ENCODE peak calls at places on chromosomes 16 and 17, in ten cellular contexts. R, Q, O, S, C, N, D, T, Z and A are unnamed samples.

GRCh38 chr17:50712641-50713296 is 5.1 kb upstream of the ANKRD40 start:
- DNase-seq in R (no peak), Q (no peak), O (no peak), S (no peak), C (no peak), N (no peak), D (no peak), T (no peak), Z (no peak), A (no peak)

GRCh38 chr17:44830359-44831269 is 527 bp upstream of the GJC1 start:
- DNase-seq in R (peak), Q (peak), O (no peak), S (no peak), C (no peak), N (no peak), D (peak), T (no peak), Z (peak), A (peak)

GRCh38 chr16:3838600-3839401 is 41.7 kb downstream of the CREBBP start:
- DNase-seq in R (no peak), Q (peak), O (no peak), S (no peak), C (no peak), N (no peak), D (peak), T (no peak), Z (no peak), A (no peak)

GRCh38 chr17:65058151-65058550 is 1.6 kb upstream of the GNA13 start:
- DNase-seq in R (no peak), Q (no peak), O (no peak), S (no peak), C (no peak), N (no peak), D (no peak), T (no peak), Z (no peak), A (no peak)

GRCh38 chr17:71500761-71501555 is 619.9 kb upstream of the SOX9 start:
- DNase-seq in R (peak), Q (peak), O (no peak), S (no peak), C (no peak), N (no peak), D (no peak), T (no peak), Z (no peak), A (no peak)

GRCh38 chr16:84312783-84313382 is 18.2 kb downstream of the WFDC1 start:
- DNase-seq in R (peak), Q (no peak), O (no peak), S (no peak), C (no peak), N (no peak), D (no peak), T (no peak), Z (peak), A (no peak)

GRCh38 chr16:67016143-67016542 is 12.8 kb upstream of the CBFB start:
- DNase-seq in R (no peak), Q (no peak), O (no peak), S (no peak), C (no peak), N (peak), D (no peak), T (no peak), Z (no peak), A (peak)

GRCh38 chr16:7233963-7234362 is 98.7 kb upstream of the RBFOX1 start:
- DNase-seq in R (no peak), Q (no peak), O (no peak), S (no peak), C (no peak), N (no peak), D (no peak), T (no peak), Z (no peak), A (no peak)

GRCh38 chr17:9053406-9053805 is 32.1 kb downstream of the NTN1 start:
- DNase-seq in R (no peak), Q (no peak), O (no peak), S (no peak), C (no peak), N (no peak), D (no peak), T (no peak), Z (no peak), A (no peak)

GRCh38 chr16:49972280-49972679 is 52.7 kb upstream of the CNEP1R1 start:
- DNase-seq in R (no peak), Q (no peak), O (no peak), S (no peak), C (no peak), N (no peak), D (no peak), T (no peak), Z (no peak), A (no peak)

GRCh38 chr17:63561819-63562218 is 11.5 kb downstream of the DCAF7 start:
- DNase-seq in R (no peak), Q (no peak), O (no peak), S (no peak), C (no peak), N (no peak), D (no peak), T (no peak), Z (no peak), A (no peak)

GRCh38 chr17:14488958-14489550 is 188.2 kb downstream of the HS3ST3B1 start:
- DNase-seq in R (no peak), Q (no peak), O (no peak), S (no peak), C (no peak), N (no peak), D (no peak), T (no peak), Z (no peak), A (no peak)

GRCh38 chr16:11085025-11085485 is 140.7 kb downstream of the CLEC16A start:
- DNase-seq in R (no peak), Q (no peak), O (no peak), S (no peak), C (no peak), N (no peak), D (no peak), T (no peak), Z (no peak), A (no peak)

GRCh38 chr16:89319883-89320716 is 102.6 kb downstream of the ZNF778 start:
- DNase-seq in R (peak), Q (peak), O (no peak), S (no peak), C (no peak), N (no peak), D (peak), T (peak), Z (no peak), A (peak)

GRCh38 chr17:47297661-47298400 is 25.9 kb upstream of the EFCAB13 start:
- DNase-seq in R (no peak), Q (no peak), O (no peak), S (no peak), C (no peak), N (no peak), D (peak), T (no peak), Z (no peak), A (no peak)

GRCh38 chr16:4082474-4083044 is 33.7 kb downstream of the ADCY9 start:
- DNase-seq in R (no peak), Q (no peak), O (no peak), S (no peak), C (no peak), N (no peak), D (no peak), T (no peak), Z (no peak), A (no peak)

GRCh38 chr16:30429678-30430427 is at the start of gene DCTPP1:
- DNase-seq in R (peak), Q (peak), O (peak), S (peak), C (peak), N (peak), D (peak), T (peak), Z (peak), A (peak)

GRCh38 chr17:28306954-28307401 is 12.0 kb upstream of the TMEM97 start:
- DNase-seq in R (no peak), Q (no peak), O (no peak), S (no peak), C (no peak), N (no peak), D (no peak), T (no peak), Z (peak), A (no peak)

GRCh38 chr17:12727881-12728280 is 61.4 kb upstream of the ARHGAP44 start:
- DNase-seq in R (no peak), Q (peak), O (no peak), S (no peak), C (no peak), N (no peak), D (peak), T (no peak), Z (no peak), A (no peak)

GRCh38 chr17:57215317-57215716 is 41.0 kb upstream of the MSI2 start:
- DNase-seq in R (no peak), Q (peak), O (no peak), S (no peak), C (no peak), N (no peak), D (peak), T (no peak), Z (no peak), A (no peak)

GRCh38 chr16:89039756-89040155 is 53.9 kb upstream of the ACSF3 start:
- DNase-seq in R (no peak), Q (no peak), O (no peak), S (no peak), C (no peak), N (no peak), D (no peak), T (no peak), Z (no peak), A (no peak)

GRCh38 chr16:2702871-2703745 is 16.9 kb downstream of the PRSS27 start:
- DNase-seq in R (no peak), Q (no peak), O (no peak), S (no peak), C (peak), N (no peak), D (no peak), T (no peak), Z (no peak), A (no peak)

GRCh38 chr16:85754403-85754802 is 3.5 kb upstream of the C16orf74 start:
- DNase-seq in R (no peak), Q (no peak), O (no peak), S (no peak), C (no peak), N (no peak), D (no peak), T (no peak), Z (no peak), A (no peak)

GRCh38 chr17:37650419-37651003 is 7.3 kb upstream of the DDX52 start:
- DNase-seq in R (peak), Q (peak), O (peak), S (no peak), C (no peak), N (no peak), D (peak), T (peak), Z (peak), A (peak)

GRCh38 chr17:75364078-75364477 is 41.4 kb downstream of the GRB2 start:
- DNase-seq in R (no peak), Q (peak), O (peak), S (no peak), C (no peak), N (no peak), D (peak), T (no peak), Z (no peak), A (no peak)

GRCh38 chr16:89268987-89269735 is 51.7 kb downstream of the ZNF778 start:
- DNase-seq in R (no peak), Q (peak), O (no peak), S (no peak), C (no peak), N (no peak), D (peak), T (no peak), Z (no peak), A (no peak)

GRCh38 chr17:5555254-5555653 is 29.1 kb downstream of the NLRP1 start:
- DNase-seq in R (no peak), Q (peak), O (no peak), S (no peak), C (no peak), N (no peak), D (peak), T (no peak), Z (no peak), A (no peak)

GRCh38 chr16:89094252-89094901 is 725 bp downstream of the ACSF3 start:
- DNase-seq in R (peak), Q (peak), O (no peak), S (no peak), C (no peak), N (no peak), D (peak), T (no peak), Z (no peak), A (no peak)

GRCh38 chr17:43530303-43531081 is 15.6 kb downstream of the ETV4 start:
- DNase-seq in R (peak), Q (peak), O (peak), S (no peak), C (peak), N (peak), D (peak), T (no peak), Z (peak), A (no peak)

GRCh38 chr16:397736-398332 is 835 bp downstream of the NME4 start:
- DNase-seq in R (peak), Q (peak), O (peak), S (peak), C (peak), N (peak), D (peak), T (peak), Z (peak), A (peak)

GRCh38 chr17:13864551-13864950 is 204.8 kb upstream of the COX10 start:
- DNase-seq in R (no peak), Q (peak), O (peak), S (no peak), C (no peak), N (no peak), D (peak), T (no peak), Z (no peak), A (no peak)